ENCODE peak calls at places on chromosomes 5 and 9, in seven cellular contexts. One of them, this sample, is unnamed.

GRCh38 chr5:32223972-32224608 is 50.0 kb upstream of the GOLPH3 start:
- DNase-seq in AG10803: peak
- DNase-seq in AG09309: peak
- DNase-seq in heart right ventricle: no peak
- DNase-seq in MG63: peak
- DNase-seq in GM12865: no peak
- DNase-seq in AG04450: peak
- DNase-seq in this sample: no peak

GRCh38 chr9:11749396-11749795 is 943.8 kb upstream of the TYRP1 start:
- DNase-seq in AG09309: no peak
- DNase-seq in GM12865: no peak
- DNase-seq in heart right ventricle: no peak
- DNase-seq in AG04450: no peak
- DNase-seq in AG10803: no peak
- DNase-seq in MG63: no peak
- DNase-seq in this sample: no peak

GRCh38 chr5:893711-894110 is 1.0 kb downstream of the TRIP13 start:
- DNase-seq in AG09309: no peak
- DNase-seq in AG10803: no peak
- DNase-seq in MG63: no peak
- DNase-seq in AG04450: no peak
- DNase-seq in GM12865: no peak
- DNase-seq in heart right ventricle: no peak
- DNase-seq in this sample: no peak

GRCh38 chr9:126643945-126644527 is 30.3 kb downstream of the LMX1B start:
- DNase-seq in AG10803: no peak
- DNase-seq in AG09309: no peak
- DNase-seq in AG04450: no peak
- DNase-seq in heart right ventricle: no peak
- DNase-seq in MG63: no peak
- DNase-seq in GM12865: no peak
- DNase-seq in this sample: no peak

GRCh38 chr5:137761020-137761516 is 6.9 kb upstream of the HNRNPA0 start:
- DNase-seq in AG09309: no peak
- DNase-seq in MG63: no peak
- DNase-seq in AG10803: peak
- DNase-seq in heart right ventricle: no peak
- DNase-seq in GM12865: no peak
- DNase-seq in AG04450: no peak
- DNase-seq in this sample: no peak

GRCh38 chr5:176955895-176956294 is 50.7 kb downstream of the UIMC1 start:
- DNase-seq in AG10803: peak
- DNase-seq in GM12865: no peak
- DNase-seq in MG63: no peak
- DNase-seq in heart right ventricle: no peak
- DNase-seq in AG09309: no peak
- DNase-seq in AG04450: no peak
- DNase-seq in this sample: no peak

GRCh38 chr5:123610665-123611406 is 98.9 kb downstream of the CSNK1G3 start:
- DNase-seq in AG04450: peak
- DNase-seq in AG10803: peak
- DNase-seq in MG63: no peak
- DNase-seq in GM12865: peak
- DNase-seq in AG09309: peak
- DNase-seq in heart right ventricle: peak
- DNase-seq in this sample: no peak

GRCh38 chr9:20242767-20243166 is 379.5 kb downstream of the MLLT3 start:
- DNase-seq in AG04450: no peak
- DNase-seq in GM12865: peak
- DNase-seq in AG10803: no peak
- DNase-seq in heart right ventricle: no peak
- DNase-seq in AG09309: no peak
- DNase-seq in MG63: no peak
- DNase-seq in this sample: no peak

DNA sequence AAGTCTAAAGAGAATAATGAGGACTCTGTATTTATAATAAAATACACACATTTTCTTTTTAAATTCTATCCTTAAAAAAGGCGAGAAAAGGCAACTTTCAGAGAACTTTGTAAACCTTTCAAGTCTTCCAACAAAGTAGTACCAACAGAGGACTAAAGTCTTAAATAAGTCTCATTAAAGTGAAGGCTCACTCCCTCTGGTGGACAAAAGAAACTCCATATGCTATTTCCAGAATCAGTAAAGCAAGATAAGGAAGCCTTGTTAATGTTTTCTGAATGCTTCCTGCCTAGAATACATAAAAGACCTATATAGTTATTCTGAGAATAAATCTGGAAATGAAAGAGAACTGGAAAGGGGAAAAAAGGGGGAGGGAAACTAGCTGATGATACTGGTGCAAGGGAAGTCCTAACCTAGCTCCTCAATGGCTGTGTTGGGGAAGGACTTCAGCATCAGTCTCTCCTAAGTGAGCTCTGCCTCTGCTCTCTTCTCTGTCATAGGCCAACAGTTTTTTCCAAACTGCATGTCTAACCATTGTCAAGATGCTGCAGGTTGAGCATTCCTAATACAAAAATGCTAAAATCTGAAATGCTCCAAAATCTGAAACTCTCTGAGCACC is 7.2 kb downstream of the HMGCS1 start:
- DNase-seq in AG09309: peak
- DNase-seq in AG10803: peak
- DNase-seq in GM12865: peak
- DNase-seq in AG04450: peak
- DNase-seq in MG63: no peak
- DNase-seq in heart right ventricle: no peak
- DNase-seq in this sample: no peak
- H3K4me3 ChIP-seq in AG09309: no peak
- H3K4me3 ChIP-seq in AG10803: no peak
- H3K4me3 ChIP-seq in GM12865: no peak
- H3K4me3 ChIP-seq in AG04450: no peak
- H3K4me3 ChIP-seq in MG63: no peak
- H3K4me3 ChIP-seq in heart right ventricle: no peak
- H3K4me3 ChIP-seq in this sample: no peak

DNA sequence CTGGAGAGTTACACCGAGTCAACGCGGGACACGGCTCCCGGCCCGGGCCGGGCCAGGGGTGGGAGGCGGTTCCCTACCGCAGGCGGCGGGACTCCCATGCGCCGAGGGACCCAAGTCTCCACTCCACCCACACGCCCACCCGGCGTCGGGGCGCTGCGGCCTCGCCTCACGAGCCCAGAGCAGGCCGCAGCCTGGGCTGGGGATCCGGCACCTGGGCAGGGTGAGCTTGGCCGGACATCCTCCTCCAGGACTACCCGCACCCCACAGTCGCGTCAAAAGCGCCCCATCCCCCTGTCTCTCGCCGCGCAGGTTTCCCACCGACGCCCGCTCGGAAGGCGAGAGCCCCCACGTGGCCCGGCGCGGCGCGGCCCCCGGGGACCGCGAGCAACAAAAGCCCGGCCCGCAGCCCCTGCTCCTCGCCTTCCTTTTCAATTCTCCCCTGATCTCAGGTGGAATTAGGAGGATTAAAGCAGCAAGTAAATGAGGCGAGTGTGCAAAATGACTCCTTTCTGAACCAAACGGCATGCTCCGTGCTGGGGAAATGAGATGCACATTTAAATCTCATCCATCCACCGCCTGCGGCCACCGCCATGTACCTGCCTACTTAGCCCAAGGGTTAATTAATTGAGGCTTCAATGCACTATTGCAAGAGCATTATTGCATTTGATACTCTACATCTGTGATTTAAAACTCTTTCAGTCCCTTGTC is 196.6 kb upstream of the TBCA start:
- DNase-seq in AG10803: no peak
- DNase-seq in heart right ventricle: no peak
- DNase-seq in MG63: peak
- DNase-seq in AG09309: no peak
- DNase-seq in AG04450: no peak
- DNase-seq in GM12865: peak
- DNase-seq in this sample: no peak
- H3K4me3 ChIP-seq in AG10803: peak
- H3K4me3 ChIP-seq in heart right ventricle: peak
- H3K4me3 ChIP-seq in MG63: peak
- H3K4me3 ChIP-seq in AG09309: peak
- H3K4me3 ChIP-seq in AG04450: peak
- H3K4me3 ChIP-seq in GM12865: peak
- H3K4me3 ChIP-seq in this sample: peak

DNA sequence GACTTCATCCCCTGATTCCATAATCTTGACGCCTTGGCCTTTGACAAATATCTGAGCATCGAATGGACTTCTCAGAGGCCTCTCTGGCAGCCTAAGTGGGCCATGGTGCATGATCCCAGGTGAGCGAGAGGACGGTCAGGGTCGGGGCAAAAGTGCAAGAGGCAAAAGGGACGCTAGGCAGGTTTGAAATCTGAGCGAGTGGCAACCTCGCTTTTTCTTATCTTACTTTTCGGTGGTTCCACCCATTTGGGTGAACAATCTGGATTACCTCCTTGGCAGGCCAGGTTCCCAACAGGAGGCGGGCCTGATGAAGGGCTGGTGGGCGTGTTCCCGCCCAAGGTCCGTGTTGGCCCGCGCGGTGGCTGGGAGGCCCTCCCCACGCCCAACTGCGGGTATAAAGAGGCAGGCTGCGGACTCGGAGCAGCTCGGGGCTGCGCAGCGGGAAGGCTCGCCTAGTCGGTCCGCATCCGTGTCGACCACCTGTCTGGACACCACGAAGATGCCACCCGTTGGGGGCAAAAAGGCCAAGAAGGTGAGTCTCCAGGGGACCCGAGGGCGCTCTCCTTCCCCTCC is at the start of gene BHMT:
- DNase-seq in AG09309: no peak
- DNase-seq in AG04450: no peak
- DNase-seq in heart right ventricle: no peak
- DNase-seq in AG10803: no peak
- DNase-seq in MG63: no peak
- DNase-seq in GM12865: no peak
- DNase-seq in this sample: peak
- H3K4me3 ChIP-seq in AG09309: no peak
- H3K4me3 ChIP-seq in AG04450: no peak
- H3K4me3 ChIP-seq in heart right ventricle: peak
- H3K4me3 ChIP-seq in AG10803: no peak
- H3K4me3 ChIP-seq in MG63: no peak
- H3K4me3 ChIP-seq in GM12865: no peak
- H3K4me3 ChIP-seq in this sample: peak

GRCh38 chr9:6414291-6414690 is 1.3 kb downstream of the UHRF2 start:
- DNase-seq in GM12865: peak
- DNase-seq in heart right ventricle: no peak
- DNase-seq in AG04450: peak
- DNase-seq in AG10803: peak
- DNase-seq in MG63: no peak
- DNase-seq in AG09309: peak
- DNase-seq in this sample: no peak

GRCh38 chr9:6417186-6417585 is 4.2 kb downstream of the UHRF2 start:
- DNase-seq in GM12865: peak
- DNase-seq in AG09309: no peak
- DNase-seq in heart right ventricle: no peak
- DNase-seq in MG63: no peak
- DNase-seq in AG04450: no peak
- DNase-seq in AG10803: peak
- DNase-seq in this sample: no peak

GRCh38 chr9:6413365-6414263 is 615 bp downstream of the UHRF2 start:
- DNase-seq in AG09309: no peak
- DNase-seq in GM12865: peak
- DNase-seq in AG04450: no peak
- DNase-seq in MG63: peak
- DNase-seq in AG10803: peak
- DNase-seq in heart right ventricle: peak
- DNase-seq in this sample: peak

GRCh38 chr9:6415266-6415665 is 2.3 kb downstream of the UHRF2 start:
- DNase-seq in GM12865: peak
- DNase-seq in AG10803: no peak
- DNase-seq in AG09309: no peak
- DNase-seq in MG63: no peak
- DNase-seq in AG04450: no peak
- DNase-seq in heart right ventricle: no peak
- DNase-seq in this sample: no peak

GRCh38 chr9:6418764-6419163 is 5.8 kb downstream of the UHRF2 start:
- DNase-seq in GM12865: peak
- DNase-seq in AG10803: no peak
- DNase-seq in AG04450: no peak
- DNase-seq in heart right ventricle: no peak
- DNase-seq in AG09309: no peak
- DNase-seq in MG63: no peak
- DNase-seq in this sample: no peak
- H3K4me3 ChIP-seq in GM12865: peak
- H3K4me3 ChIP-seq in AG10803: no peak
- H3K4me3 ChIP-seq in AG04450: no peak
- H3K4me3 ChIP-seq in heart right ventricle: no peak
- H3K4me3 ChIP-seq in AG09309: no peak
- H3K4me3 ChIP-seq in MG63: no peak
- H3K4me3 ChIP-seq in this sample: no peak

GRCh38 chr9:92407818-92408217 is 3.4 kb upstream of the OGN start:
- DNase-seq in AG04450: no peak
- DNase-seq in MG63: no peak
- DNase-seq in AG10803: peak
- DNase-seq in heart right ventricle: no peak
- DNase-seq in AG09309: no peak
- DNase-seq in GM12865: no peak
- DNase-seq in this sample: no peak

GRCh38 chr9:92404031-92404430 is 347 bp downstream of the OGN start:
- DNase-seq in AG10803: no peak
- DNase-seq in GM12865: no peak
- DNase-seq in AG04450: no peak
- DNase-seq in AG09309: no peak
- DNase-seq in heart right ventricle: no peak
- DNase-seq in MG63: no peak
- DNase-seq in this sample: no peak

GRCh38 chr9:92404437-92404836 is at the start of gene OGN:
- DNase-seq in GM12865: no peak
- DNase-seq in AG09309: no peak
- DNase-seq in AG04450: no peak
- DNase-seq in AG10803: peak
- DNase-seq in heart right ventricle: no peak
- DNase-seq in MG63: no peak
- DNase-seq in this sample: no peak

GRCh38 chr9:92405770-92406169 is 1.4 kb upstream of the OGN start:
- DNase-seq in AG04450: no peak
- DNase-seq in MG63: no peak
- DNase-seq in AG09309: no peak
- DNase-seq in AG10803: no peak
- DNase-seq in heart right ventricle: no peak
- DNase-seq in GM12865: no peak
- DNase-seq in this sample: no peak

GRCh38 chr9:92406506-92406905 is 2.1 kb upstream of the OGN start:
- DNase-seq in AG04450: no peak
- DNase-seq in heart right ventricle: peak
- DNase-seq in MG63: no peak
- DNase-seq in AG10803: peak
- DNase-seq in AG09309: no peak
- DNase-seq in GM12865: peak
- DNase-seq in this sample: no peak
- H3K4me3 ChIP-seq in AG04450: no peak
- H3K4me3 ChIP-seq in heart right ventricle: peak
- H3K4me3 ChIP-seq in MG63: no peak
- H3K4me3 ChIP-seq in AG10803: no peak
- H3K4me3 ChIP-seq in AG09309: no peak
- H3K4me3 ChIP-seq in GM12865: no peak
- H3K4me3 ChIP-seq in this sample: peak

This sample was measured in kidney.